ENCODE peak calls at places on chromosomes 12 and 14, in five cellular contexts. One of them, this sample, is unnamed.

GRCh38 chr14:99121027-99121875 is 150.7 kb downstream of the BCL11B start:
- DNase-seq in A549: no peak
- DNase-seq in neural crest cell: no peak
- DNase-seq in brain microvascular endothelial cell: no peak
- DNase-seq in CD4-positive, alpha-beta T cell: no peak
- DNase-seq in this sample: no peak

GRCh38 chr12:69066420-69067373 is 133.7 kb upstream of the CPM start:
- DNase-seq in A549: no peak
- DNase-seq in neural crest cell: no peak
- DNase-seq in brain microvascular endothelial cell: no peak
- DNase-seq in CD4-positive, alpha-beta T cell: no peak
- DNase-seq in this sample: no peak

GRCh38 chr12:102631274-102631673 is 150.9 kb upstream of the IGF1 start:
- DNase-seq in A549: peak; percentile 15
- DNase-seq in neural crest cell: no peak
- DNase-seq in brain microvascular endothelial cell: peak; percentile 83
- DNase-seq in CD4-positive, alpha-beta T cell: no peak
- DNase-seq in this sample: no peak

GRCh38 chr14:92958373-92959188 is 35.6 kb downstream of the CHGA start:
- DNase-seq in A549: no peak
- DNase-seq in neural crest cell: no peak
- DNase-seq in brain microvascular endothelial cell: no peak
- DNase-seq in CD4-positive, alpha-beta T cell: no peak
- DNase-seq in this sample: no peak

GRCh38 chr12:54988402-54989054 is 4.0 kb upstream of the TESPA1 start:
- DNase-seq in A549: no peak
- DNase-seq in neural crest cell: no peak
- DNase-seq in brain microvascular endothelial cell: peak; percentile 14
- DNase-seq in CD4-positive, alpha-beta T cell: no peak
- DNase-seq in this sample: no peak

GRCh38 chr14:77372304-77372841 is 4.5 kb downstream of the TMED8 start:
- DNase-seq in A549: no peak
- DNase-seq in neural crest cell: no peak
- DNase-seq in brain microvascular endothelial cell: peak; percentile 20
- DNase-seq in CD4-positive, alpha-beta T cell: no peak
- DNase-seq in this sample: peak; percentile 2

GRCh38 chr12:104630230-104630670 is 173.5 kb downstream of the CHST11 start:
- DNase-seq in A549: no peak
- DNase-seq in neural crest cell: no peak
- DNase-seq in brain microvascular endothelial cell: no peak
- DNase-seq in CD4-positive, alpha-beta T cell: no peak
- DNase-seq in this sample: no peak

GRCh38 chr14:100733152-100733850 is 6.6 kb downstream of the DLK1 start:
- DNase-seq in A549: no peak
- DNase-seq in neural crest cell: no peak
- DNase-seq in brain microvascular endothelial cell: no peak
- DNase-seq in CD4-positive, alpha-beta T cell: no peak
- DNase-seq in this sample: no peak

GRCh38 chr12:132476038-132476414 is 13.9 kb upstream of the FBRSL1 start:
- DNase-seq in A549: no peak
- DNase-seq in neural crest cell: no peak
- DNase-seq in brain microvascular endothelial cell: no peak
- DNase-seq in CD4-positive, alpha-beta T cell: no peak
- DNase-seq in this sample: no peak

GRCh38 chr14:74964787-74965769 is 9.7 kb upstream of the PGF start:
- DNase-seq in A549: no peak
- DNase-seq in neural crest cell: no peak
- DNase-seq in brain microvascular endothelial cell: no peak
- DNase-seq in CD4-positive, alpha-beta T cell: no peak
- DNase-seq in this sample: no peak

GRCh38 chr12:89351489-89352241 is 636 bp downstream of the DUSP6 start:
- DNase-seq in A549: peak; percentile 32
- DNase-seq in neural crest cell: peak; percentile 44
- DNase-seq in brain microvascular endothelial cell: no peak
- DNase-seq in CD4-positive, alpha-beta T cell: peak; percentile 33
- DNase-seq in this sample: no peak

GRCh38 chr14:90903101-90903500 is 86.9 kb upstream of the TTC7B start:
- DNase-seq in A549: peak; percentile 74
- DNase-seq in neural crest cell: peak; percentile 45
- DNase-seq in brain microvascular endothelial cell: peak; percentile 55
- DNase-seq in CD4-positive, alpha-beta T cell: peak; percentile 47
- DNase-seq in this sample: peak; percentile 64

GRCh38 chr12:15883536-15883935 is 1.3 kb downstream of the STRAP start:
- DNase-seq in A549: no peak
- DNase-seq in neural crest cell: no peak
- DNase-seq in brain microvascular endothelial cell: no peak
- DNase-seq in CD4-positive, alpha-beta T cell: no peak
- DNase-seq in this sample: no peak

GRCh38 chr12:15886372-15887042 is 4.3 kb downstream of the STRAP start:
- DNase-seq in A549: no peak
- DNase-seq in neural crest cell: no peak
- DNase-seq in brain microvascular endothelial cell: no peak
- DNase-seq in CD4-positive, alpha-beta T cell: no peak
- DNase-seq in this sample: no peak

GRCh38 chr12:15879413-15879812 is 2.8 kb upstream of the STRAP start:
- DNase-seq in A549: no peak
- DNase-seq in neural crest cell: no peak
- DNase-seq in brain microvascular endothelial cell: no peak
- DNase-seq in CD4-positive, alpha-beta T cell: no peak
- DNase-seq in this sample: no peak

GRCh38 chr12:15880721-15881120 is 1.5 kb upstream of the STRAP start:
- DNase-seq in A549: no peak
- DNase-seq in neural crest cell: no peak
- DNase-seq in brain microvascular endothelial cell: no peak
- DNase-seq in CD4-positive, alpha-beta T cell: no peak
- DNase-seq in this sample: no peak

GRCh38 chr12:15882055-15882971 is at the start of gene STRAP:
- DNase-seq in A549: peak; percentile 89
- DNase-seq in neural crest cell: peak; percentile 92
- DNase-seq in brain microvascular endothelial cell: peak; percentile 97
- DNase-seq in CD4-positive, alpha-beta T cell: peak; percentile 94
- DNase-seq in this sample: peak; percentile 98
- TF ChIP-seq CTCF in A549: no peak
- TF ChIP-seq CTCF in neural crest cell: no peak
- TF ChIP-seq CTCF in brain microvascular endothelial cell: no peak
- TF ChIP-seq CTCF in CD4-positive, alpha-beta T cell: no peak
- TF ChIP-seq CTCF in this sample: no peak

GRCh38 chr12:53599579-53599978 is 26.6 kb downstream of the ATF7 start:
- DNase-seq in A549: no peak
- DNase-seq in neural crest cell: no peak
- DNase-seq in brain microvascular endothelial cell: no peak
- DNase-seq in CD4-positive, alpha-beta T cell: no peak
- DNase-seq in this sample: no peak
- TF ChIP-seq CTCF in A549: no peak
- TF ChIP-seq CTCF in neural crest cell: peak; percentile 23
- TF ChIP-seq CTCF in brain microvascular endothelial cell: no peak
- TF ChIP-seq CTCF in CD4-positive, alpha-beta T cell: no peak
- TF ChIP-seq CTCF in this sample: no peak

DNA sequence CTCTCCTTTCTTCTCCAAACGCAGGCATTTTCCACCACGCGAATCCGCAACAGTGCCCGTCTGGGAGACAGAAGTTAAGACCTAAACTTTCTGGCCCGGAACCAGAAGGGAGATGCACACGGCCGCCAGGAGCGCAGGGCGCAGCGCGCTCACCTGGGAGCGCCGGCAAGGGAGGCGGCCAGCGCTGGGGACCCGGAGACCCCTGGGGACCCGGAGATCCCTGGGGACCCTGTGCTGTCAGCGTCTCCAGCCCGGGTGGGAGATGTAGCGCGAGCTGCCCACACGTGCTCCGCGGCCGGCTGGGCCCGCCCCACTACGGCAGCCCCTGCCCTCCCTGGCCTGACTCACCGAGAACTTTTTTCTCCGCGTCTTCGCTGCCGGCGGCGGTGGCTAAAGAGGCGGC is 620 bp downstream of the YBX3 start:
- DNase-seq in A549: peak; percentile 21
- DNase-seq in neural crest cell: peak; percentile 22
- DNase-seq in brain microvascular endothelial cell: peak; percentile 28
- DNase-seq in CD4-positive, alpha-beta T cell: peak; percentile 1
- DNase-seq in this sample: peak; percentile 70
- TF ChIP-seq CTCF in A549: no peak
- TF ChIP-seq CTCF in neural crest cell: peak; percentile 45
- TF ChIP-seq CTCF in brain microvascular endothelial cell: peak; percentile 22
- TF ChIP-seq CTCF in CD4-positive, alpha-beta T cell: no peak
- TF ChIP-seq CTCF in this sample: no peak

GRCh38 chr12:118061876-118062791 is 1.2 kb upstream of the WSB2 start:
- DNase-seq in A549: peak; percentile 73
- DNase-seq in neural crest cell: no peak
- DNase-seq in brain microvascular endothelial cell: no peak
- DNase-seq in CD4-positive, alpha-beta T cell: no peak
- DNase-seq in this sample: peak; percentile 63

GRCh38 chr12:118065380-118065779 is 4.4 kb upstream of the WSB2 start:
- DNase-seq in A549: no peak
- DNase-seq in neural crest cell: no peak
- DNase-seq in brain microvascular endothelial cell: no peak
- DNase-seq in CD4-positive, alpha-beta T cell: no peak
- DNase-seq in this sample: no peak

GRCh38 chr12:118063567-118064391 is 2.8 kb upstream of the WSB2 start:
- DNase-seq in A549: no peak
- DNase-seq in neural crest cell: no peak
- DNase-seq in brain microvascular endothelial cell: no peak
- DNase-seq in CD4-positive, alpha-beta T cell: no peak
- DNase-seq in this sample: peak; percentile 50

GRCh38 chr12:118061011-118061875 is at the start of gene WSB2:
- DNase-seq in A549: peak; percentile 56
- DNase-seq in neural crest cell: peak; percentile 25
- DNase-seq in brain microvascular endothelial cell: peak; percentile 48
- DNase-seq in CD4-positive, alpha-beta T cell: peak; percentile 39
- DNase-seq in this sample: peak; percentile 61

GRCh38 chr12:118064608-118065007 is 3.6 kb upstream of the WSB2 start:
- DNase-seq in A549: no peak
- DNase-seq in neural crest cell: no peak
- DNase-seq in brain microvascular endothelial cell: no peak
- DNase-seq in CD4-positive, alpha-beta T cell: no peak
- DNase-seq in this sample: no peak
- TF ChIP-seq CTCF in A549: no peak
- TF ChIP-seq CTCF in neural crest cell: peak; percentile 46
- TF ChIP-seq CTCF in brain microvascular endothelial cell: peak; percentile 38
- TF ChIP-seq CTCF in CD4-positive, alpha-beta T cell: no peak
- TF ChIP-seq CTCF in this sample: peak; percentile 17